ENCODE peak calls at places on chromosomes 6 and 20, in five cellular contexts. L is body of pancreas, N is AG04450, M is NB4, F is HFFc6. Y is an unnamed sample.

GRCh38 chr20:22940350-22940749 is 94.8 kb upstream of the SSTR4 start:
- DNase-seq in N (no peak), M (no peak), L (no peak), F (no peak), Y (no peak)

GRCh38 chr6:119620846-119621570 is 271.4 kb upstream of the MAN1A1 start:
- DNase-seq in N (peak), L (no peak), F (peak), M (no peak), Y (no peak)

GRCh38 chr6:139676718-139677117 is 302.3 kb upstream of the CITED2 start:
- DNase-seq in M (no peak), N (no peak), L (no peak), F (no peak), Y (no peak)

GRCh38 chr6:121504227-121504626 is 68.8 kb downstream of the GJA1 start:
- DNase-seq in M (peak), F (peak), N (peak), L (no peak), Y (no peak)

GRCh38 chr6:167350731-167351655 is 26.1 kb downstream of the TTLL2 start:
- DNase-seq in F (no peak), L (peak), N (no peak), M (peak), Y (peak)

GRCh38 chr20:19764207-19764606 is 6.1 kb downstream of the RIN2 start:
- DNase-seq in F (no peak), N (no peak), L (no peak), M (peak), Y (no peak)

GRCh38 chr6:79230149-79230548 is 4.3 kb downstream of the HMGN3 start:
- DNase-seq in N (no peak), M (no peak), L (no peak), F (no peak), Y (no peak)

GRCh38 chr6:143058987-143059386 is 1.7 kb upstream of the AIG1 start:
- DNase-seq in N (no peak), F (no peak), M (peak), L (no peak), Y (no peak)

GRCh38 chr6:143539723-143540122 is 28.2 kb upstream of the FUCA2 start:
- DNase-seq in L (no peak), N (no peak), M (no peak), F (no peak), Y (no peak)

GRCh38 chr20:57985278-57985677 is 243.2 kb downstream of the ANKRD60 start:
- DNase-seq in M (no peak), N (no peak), L (no peak), F (no peak), Y (no peak)

GRCh38 chr20:51926670-51927305 is 124.5 kb upstream of the SALL4 start:
- DNase-seq in N (no peak), M (peak), F (no peak), L (no peak), Y (no peak)

GRCh38 chr20:38812182-38812581 is 6.7 kb downstream of the PPP1R16B start:
- DNase-seq in F (no peak), N (no peak), L (no peak), M (peak), Y (no peak)

GRCh38 chr6:90121982-90122381 is 174.7 kb downstream of the BACH2 start:
- DNase-seq in M (no peak), N (no peak), F (peak), L (no peak), Y (no peak)

GRCh38 chr20:50188879-50189680 is 1.6 kb upstream of the CEBPB start:
- DNase-seq in M (no peak), L (no peak), F (no peak), N (no peak), Y (no peak)

GRCh38 chr6:36822506-36823269 is 16.6 kb downstream of the CPNE5 start:
- DNase-seq in M (no peak), N (no peak), F (no peak), L (no peak), Y (no peak)

GRCh38 chr6:151534576-151534975 is 40.8 kb downstream of the CCDC170 start:
- DNase-seq in L (no peak), M (no peak), F (peak), N (no peak), Y (no peak)

GRCh38 chr6:169162968-169163903 is 90.4 kb downstream of the THBS2 start:
- DNase-seq in L (no peak), F (peak), M (peak), N (peak), Y (no peak)

GRCh38 chr6:9499709-9500108 is 915.2 kb downstream of the TFAP2A start:
- DNase-seq in F (peak), N (no peak), L (no peak), M (no peak), Y (no peak)

GRCh38 chr6:152316024-152316423 is 321.1 kb downstream of the SYNE1 start:
- DNase-seq in L (peak), N (peak), F (peak), M (no peak), Y (no peak)

GRCh38 chr20:62121776-62122658 is at the start of gene LSM14B:
- DNase-seq in F (peak), N (peak), M (peak), L (peak), Y (peak)

GRCh38 chr6:154414021-154414813 is 57.6 kb upstream of the IPCEF1 start:
- DNase-seq in F (peak), L (no peak), M (peak), N (peak), Y (no peak)

GRCh38 chr6:30192076-30192475 is 21.1 kb downstream of the TRIM26 start:
- DNase-seq in F (no peak), N (no peak), L (no peak), M (no peak), Y (no peak)

GRCh38 chr6:120147218-120147871 is 797.8 kb upstream of the MAN1A1 start:
- DNase-seq in L (no peak), N (no peak), M (peak), F (no peak), Y (no peak)

GRCh38 chr20:49562341-49563014 is 5.5 kb downstream of the PTGIS start:
- DNase-seq in M (no peak), N (peak), F (peak), L (peak), Y (no peak)

GRCh38 chr6:169513478-169514193 is 188.2 kb downstream of the WDR27 start:
- DNase-seq in N (no peak), M (no peak), F (no peak), L (no peak), Y (no peak)

GRCh38 chr20:13683833-13684232 is 45.1 kb upstream of the TASP1 start:
- DNase-seq in M (no peak), F (no peak), L (no peak), N (no peak), Y (no peak)

GRCh38 chr20:13677241-13677640 is 38.5 kb upstream of the TASP1 start:
- DNase-seq in N (no peak), M (no peak), L (no peak), F (no peak), Y (no peak)

GRCh38 chr20:13685623-13686022 is 46.9 kb upstream of the TASP1 start:
- DNase-seq in F (no peak), M (no peak), L (no peak), N (no peak), Y (no peak)

GRCh38 chr20:13684566-13685222 is 46.0 kb upstream of the TASP1 start:
- DNase-seq in M (peak), F (no peak), L (no peak), N (no peak), Y (no peak)

DNA sequence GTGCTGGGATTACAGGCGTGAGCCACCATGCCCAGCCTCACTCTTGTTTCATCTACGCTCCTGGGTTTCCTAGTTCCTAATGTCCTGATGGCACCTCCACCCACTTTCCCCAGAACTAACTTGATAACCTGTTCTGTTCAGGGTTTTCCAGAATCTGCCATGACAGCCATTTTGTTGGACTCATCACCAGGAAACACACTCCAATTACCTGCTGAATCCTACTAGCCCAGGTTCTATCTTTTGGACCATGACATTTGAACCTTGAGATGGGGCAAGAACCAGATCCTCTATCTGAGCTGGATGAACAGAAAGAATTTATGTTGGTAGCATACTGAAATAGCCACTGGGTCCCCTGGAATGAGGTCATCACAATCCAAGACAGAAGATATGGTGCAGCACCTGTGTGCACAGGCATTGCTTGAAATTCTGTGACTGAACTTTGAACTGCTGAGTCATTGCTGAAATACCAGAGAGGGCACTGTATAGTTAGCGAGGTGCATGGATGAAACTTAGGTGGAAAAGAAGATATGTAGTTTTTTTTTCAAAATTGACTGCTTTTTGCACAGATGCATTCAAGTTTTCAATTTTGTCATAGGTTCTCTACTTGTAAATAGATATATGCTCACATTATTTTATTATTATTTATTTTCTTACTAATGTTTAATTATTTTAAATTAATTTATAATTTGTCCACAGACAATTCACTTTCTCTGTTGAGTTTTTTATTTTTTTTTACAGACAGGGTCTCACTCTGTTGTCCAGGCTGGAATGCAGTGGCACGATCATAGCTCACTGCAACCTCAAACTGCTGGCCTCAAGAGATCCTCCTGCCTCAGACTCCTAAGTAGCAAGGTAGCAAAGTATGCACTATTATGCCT is 42.8 kb upstream of the TASP1 start:
- DNase-seq in M (peak), L (peak), F (no peak), N (no peak), Y (peak)
- TF ChIP-seq CTCF in M (no peak), L (no peak), F (no peak), N (no peak), Y (no peak)

GRCh38 chr6:147285087-147285855 is 81.1 kb downstream of the STXBP5 start:
- DNase-seq in N (no peak), L (no peak), M (peak), F (peak), Y (peak)
- TF ChIP-seq CTCF in N (peak), L (peak), M (peak), F (peak), Y (peak)

GRCh38 chr6:125780540-125781306 is 10.0 kb upstream of the NCOA7 start:
- DNase-seq in N (no peak), F (peak), L (peak), M (peak), Y (peak)

GRCh38 chr6:125784365-125784764 is 6.4 kb upstream of the NCOA7 start:
- DNase-seq in M (no peak), L (no peak), N (no peak), F (peak), Y (no peak)

GRCh38 chr6:125781307-125781868 is 9.4 kb upstream of the NCOA7 start:
- DNase-seq in F (peak), N (no peak), M (no peak), L (peak), Y (peak)

GRCh38 chr6:125779924-125780539 is 10.7 kb upstream of the NCOA7 start:
- DNase-seq in M (peak), F (peak), N (peak), L (peak), Y (peak)
- TF ChIP-seq CTCF in M (no peak), F (peak), N (peak), L (peak), Y (no peak)

DNA sequence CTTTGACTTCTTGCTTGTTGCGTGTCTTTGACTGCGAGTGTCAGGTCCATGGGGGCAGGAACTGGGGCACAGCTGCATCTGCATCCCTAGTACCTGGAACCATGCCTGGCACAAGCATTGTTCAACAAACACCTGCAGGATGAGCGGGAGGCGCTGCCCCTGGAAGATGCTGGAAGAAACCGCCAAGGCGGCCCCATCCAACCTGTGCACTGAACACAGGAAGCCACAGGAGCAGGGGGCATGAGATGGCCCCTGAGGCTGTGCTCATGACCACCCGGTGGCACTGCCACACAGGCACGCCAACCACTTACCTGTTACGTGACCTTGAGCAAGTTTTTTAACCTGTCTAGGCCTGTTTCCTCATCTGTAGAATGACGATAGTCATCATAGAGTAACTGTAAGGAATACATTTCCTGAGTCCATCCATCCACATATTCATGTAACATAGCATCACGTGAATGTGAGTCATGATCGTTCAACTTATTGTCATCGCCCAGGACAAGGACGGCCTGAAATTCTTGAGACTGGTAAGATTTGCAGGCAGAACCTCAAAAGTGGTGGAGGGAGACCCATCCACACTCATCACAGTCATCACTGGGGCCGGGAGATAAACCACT is 374.2 kb downstream of the PREX1 start:
- DNase-seq in F (no peak), N (no peak), L (no peak), M (no peak), Y (no peak)
- TF ChIP-seq CTCF in F (no peak), N (no peak), L (no peak), M (no peak), Y (no peak)

DNA sequence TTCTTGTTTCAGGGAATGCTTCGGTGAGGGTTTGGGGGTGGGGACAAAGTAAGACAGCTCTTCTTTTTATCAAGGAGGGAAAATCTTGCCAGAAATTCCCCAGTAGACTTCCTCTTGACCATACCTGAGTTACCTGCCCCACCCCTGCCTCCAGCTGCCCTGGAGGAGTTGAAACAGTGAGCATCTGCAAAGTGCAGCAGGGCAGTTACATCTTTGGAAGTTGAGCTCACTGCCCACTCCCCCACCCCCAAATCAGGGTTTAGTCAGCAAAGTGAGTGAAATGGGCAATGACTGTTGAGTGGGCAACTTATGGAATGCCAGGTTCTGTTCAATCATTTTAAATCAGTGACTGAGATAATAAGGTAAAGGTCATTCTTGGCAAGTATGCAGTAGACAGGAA is 98.8 kb downstream of the BANF2 start:
- DNase-seq in L (no peak), M (no peak), F (no peak), N (no peak), Y (no peak)
- TF ChIP-seq CTCF in L (no peak), M (no peak), F (no peak), N (no peak), Y (no peak)

DNA sequence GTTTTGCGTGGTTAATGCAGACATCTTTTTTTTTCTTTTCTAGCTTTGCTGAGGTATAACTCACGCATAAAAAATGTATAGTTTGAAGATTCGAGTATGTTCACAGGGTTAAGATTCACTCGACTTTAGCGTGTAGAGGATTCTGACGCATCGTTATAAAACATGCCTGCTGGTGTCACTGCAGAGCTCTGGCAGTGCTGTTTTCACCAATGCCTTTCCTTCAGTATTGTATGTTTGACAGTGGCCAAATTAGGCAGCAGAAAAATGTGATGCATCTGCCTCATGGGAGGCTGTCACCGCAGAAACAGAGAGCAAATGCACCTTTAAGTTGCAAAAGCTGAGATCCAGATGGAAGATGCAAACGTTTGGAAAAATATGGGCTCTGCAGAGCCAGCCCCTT is 18.0 kb upstream of the SIRPB2 start:
- DNase-seq in F (peak), L (no peak), N (no peak), M (peak), Y (peak)
- TF ChIP-seq CTCF in F (peak), L (no peak), N (peak), M (peak), Y (peak)

DNA sequence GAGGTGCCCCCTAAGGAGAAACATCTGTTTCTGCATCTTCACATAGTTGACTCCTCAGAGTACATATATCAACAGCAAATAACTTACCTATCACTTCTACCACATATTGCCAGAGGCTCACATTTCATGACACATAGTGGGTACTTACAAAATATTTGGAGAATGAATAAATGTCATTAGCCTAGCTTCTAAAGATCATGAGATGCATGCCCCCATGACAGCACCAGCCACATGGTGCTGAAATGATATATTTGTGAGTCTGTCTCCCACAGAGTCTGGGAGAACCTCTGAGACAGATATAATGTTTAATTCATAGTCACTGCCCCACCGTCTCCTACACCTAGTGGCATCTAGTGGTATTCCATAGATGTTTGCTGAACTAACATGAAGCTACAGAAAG is 555.6 kb downstream of the KIF16B start:
- DNase-seq in M (no peak), L (no peak), N (no peak), F (no peak), Y (no peak)
- TF ChIP-seq CTCF in M (no peak), L (no peak), N (no peak), F (no peak), Y (no peak)